ENCODE peak calls at places on chromosomes 12 and 14, in five cellular contexts. One of them, this sample, is unnamed.

GRCh38 chr14:89621009-89621421 is 204.0 kb upstream of the FOXN3 start:
- DNase-seq in HepG2: no peak
- DNase-seq in WTC11: no peak
- DNase-seq in HEK293T: no peak
- DNase-seq in K562: no peak
- DNase-seq in this sample: no peak

GRCh38 chr12:47095446-47096236 is 15.9 kb upstream of the AMIGO2 start:
- DNase-seq in HepG2: no peak
- DNase-seq in HEK293T: no peak
- DNase-seq in WTC11: no peak
- DNase-seq in K562: no peak
- DNase-seq in this sample: no peak

GRCh38 chr14:68884031-68885030 is 91.5 kb upstream of the ZFP36L1 start:
- DNase-seq in WTC11: no peak
- DNase-seq in K562: no peak
- DNase-seq in HEK293T: no peak
- DNase-seq in HepG2: peak
- DNase-seq in this sample: peak

GRCh38 chr14:90419200-90419599 is 22.4 kb downstream of the CALM1 start:
- DNase-seq in HEK293T: no peak
- DNase-seq in HepG2: no peak
- DNase-seq in K562: peak
- DNase-seq in WTC11: no peak
- DNase-seq in this sample: peak

GRCh38 chr12:114625294-114625851 is 58.6 kb downstream of the TBX3 start:
- DNase-seq in WTC11: peak
- DNase-seq in K562: peak
- DNase-seq in HepG2: peak
- DNase-seq in HEK293T: peak
- DNase-seq in this sample: peak

GRCh38 chr14:90405755-90406154 is 8.9 kb downstream of the CALM1 start:
- DNase-seq in K562: no peak
- DNase-seq in WTC11: no peak
- DNase-seq in HEK293T: no peak
- DNase-seq in HepG2: no peak
- DNase-seq in this sample: no peak

GRCh38 chr14:34911209-34912150 is 36.3 kb upstream of the BAZ1A start:
- DNase-seq in HepG2: no peak
- DNase-seq in K562: no peak
- DNase-seq in HEK293T: no peak
- DNase-seq in WTC11: no peak
- DNase-seq in this sample: no peak

GRCh38 chr12:110343921-110344555 is 59.5 kb downstream of the ANAPC7 start:
- DNase-seq in WTC11: no peak
- DNase-seq in HepG2: no peak
- DNase-seq in K562: no peak
- DNase-seq in HEK293T: no peak
- DNase-seq in this sample: no peak

GRCh38 chr14:97306785-97307246 is 509.6 kb downstream of the VRK1 start:
- DNase-seq in K562: no peak
- DNase-seq in WTC11: no peak
- DNase-seq in HepG2: no peak
- DNase-seq in HEK293T: no peak
- DNase-seq in this sample: no peak

GRCh38 chr14:64217318-64217717 is 76.9 kb downstream of the ESR2 start:
- DNase-seq in HEK293T: no peak
- DNase-seq in K562: no peak
- DNase-seq in HepG2: no peak
- DNase-seq in WTC11: no peak
- DNase-seq in this sample: no peak

GRCh38 chr14:88908216-88908615 is 83.8 kb downstream of the TTC8 start:
- DNase-seq in WTC11: no peak
- DNase-seq in K562: no peak
- DNase-seq in HepG2: no peak
- DNase-seq in HEK293T: no peak
- DNase-seq in this sample: no peak

GRCh38 chr14:72621387-72622065 is 272.4 kb downstream of the DPF3 start:
- DNase-seq in WTC11: no peak
- DNase-seq in HEK293T: no peak
- DNase-seq in K562: no peak
- DNase-seq in HepG2: no peak
- DNase-seq in this sample: no peak
- TF ChIP-seq SP1 in WTC11: no peak
- TF ChIP-seq SP1 in HEK293T: no peak
- TF ChIP-seq SP1 in K562: no peak
- TF ChIP-seq SP1 in HepG2: no peak
- TF ChIP-seq SP1 in this sample: no peak

DNA sequence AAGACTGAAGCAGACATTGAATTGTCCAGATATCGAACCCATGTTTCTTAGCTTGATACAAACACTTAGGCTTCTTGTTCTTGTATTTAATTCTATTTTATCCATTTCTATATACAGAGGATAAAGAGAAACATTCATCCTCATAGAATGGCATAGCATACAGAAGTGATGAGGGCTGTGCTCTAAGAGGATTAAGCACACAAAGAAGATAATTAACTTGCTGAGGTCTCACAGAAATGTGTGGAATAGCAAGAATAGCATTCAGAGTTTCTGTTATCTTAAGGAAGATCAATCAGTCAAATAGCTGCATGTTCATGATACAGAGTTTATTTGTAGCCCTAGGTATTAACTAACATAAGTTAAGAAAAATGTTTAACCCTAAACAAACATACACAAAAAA is 27.3 kb upstream of the STRAP start:
- DNase-seq in HEK293T: no peak
- DNase-seq in K562: no peak
- DNase-seq in HepG2: no peak
- DNase-seq in WTC11: no peak
- DNase-seq in this sample: no peak
- TF ChIP-seq SP1 in HEK293T: no peak
- TF ChIP-seq SP1 in K562: no peak
- TF ChIP-seq SP1 in HepG2: no peak
- TF ChIP-seq SP1 in WTC11: no peak
- TF ChIP-seq SP1 in this sample: no peak

GRCh38 chr12:31324116-31324844 is 1.7 kb downstream of the SINHCAF start:
- DNase-seq in HEK293T: peak
- DNase-seq in HepG2: peak
- DNase-seq in WTC11: peak
- DNase-seq in K562: peak
- DNase-seq in this sample: peak

GRCh38 chr12:31323466-31324115 is 2.4 kb downstream of the SINHCAF start:
- DNase-seq in WTC11: peak
- DNase-seq in HEK293T: no peak
- DNase-seq in HepG2: no peak
- DNase-seq in K562: peak
- DNase-seq in this sample: no peak

GRCh38 chr12:31325524-31325875 is 450 bp downstream of the SINHCAF start:
- DNase-seq in HEK293T: no peak
- DNase-seq in K562: no peak
- DNase-seq in HepG2: no peak
- DNase-seq in WTC11: no peak
- DNase-seq in this sample: no peak

GRCh38 chr12:31325877-31326631 is at the start of gene SINHCAF:
- DNase-seq in HepG2: peak
- DNase-seq in HEK293T: peak
- DNase-seq in K562: peak
- DNase-seq in WTC11: peak
- DNase-seq in this sample: peak

DNA sequence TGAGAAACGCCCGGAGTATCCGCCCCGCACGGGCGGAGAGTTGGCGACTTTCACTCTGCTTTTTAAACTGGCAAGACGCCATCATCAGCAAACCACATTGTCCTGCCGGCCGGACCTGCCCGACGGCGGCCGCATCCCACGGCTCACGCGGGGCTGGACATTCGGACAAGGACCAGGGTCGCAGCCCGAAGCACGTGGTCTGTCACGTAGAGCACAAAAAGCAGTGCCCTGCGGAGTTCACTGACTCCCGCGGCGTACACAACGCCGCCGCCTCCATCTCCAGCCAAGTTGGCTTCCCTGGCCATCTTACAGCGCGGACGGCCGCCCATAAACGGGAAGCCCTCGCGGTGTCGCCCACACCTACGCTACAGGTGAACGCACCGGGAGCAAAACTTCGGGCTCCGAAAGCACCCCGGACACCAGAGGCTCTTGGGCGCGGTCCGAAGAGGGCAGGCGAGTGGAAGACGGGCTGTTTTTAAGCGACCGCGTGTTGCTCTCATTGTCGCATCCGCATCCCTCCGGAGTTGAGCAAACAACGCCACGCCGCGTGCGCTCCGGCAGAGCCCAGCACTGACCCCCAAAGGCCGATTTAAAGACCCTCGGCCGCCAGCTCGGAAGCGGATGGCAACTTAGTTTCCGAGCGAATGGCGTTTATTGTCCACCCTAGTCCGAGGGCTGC is 966 bp downstream of the SINHCAF start:
- DNase-seq in WTC11: peak
- DNase-seq in HEK293T: peak
- DNase-seq in HepG2: no peak
- DNase-seq in K562: peak
- DNase-seq in this sample: no peak
- TF ChIP-seq SP1 in WTC11: no peak
- TF ChIP-seq SP1 in HEK293T: no peak
- TF ChIP-seq SP1 in HepG2: no peak
- TF ChIP-seq SP1 in K562: peak
- TF ChIP-seq SP1 in this sample: no peak

GRCh38 chr12:95672166-95672565 is 118.4 kb downstream of the NTN4 start:
- DNase-seq in WTC11: no peak
- DNase-seq in HepG2: no peak
- DNase-seq in HEK293T: no peak
- DNase-seq in K562: no peak
- DNase-seq in this sample: no peak

GRCh38 chr12:95671265-95671664 is 119.3 kb downstream of the NTN4 start:
- DNase-seq in WTC11: peak
- DNase-seq in HEK293T: no peak
- DNase-seq in K562: no peak
- DNase-seq in HepG2: no peak
- DNase-seq in this sample: no peak

GRCh38 chr12:95673576-95673975 is 117.0 kb downstream of the NTN4 start:
- DNase-seq in WTC11: no peak
- DNase-seq in HEK293T: no peak
- DNase-seq in HepG2: no peak
- DNase-seq in K562: no peak
- DNase-seq in this sample: no peak

GRCh38 chr12:95674088-95674595 is 116.4 kb downstream of the NTN4 start:
- DNase-seq in K562: no peak
- DNase-seq in HEK293T: no peak
- DNase-seq in WTC11: no peak
- DNase-seq in HepG2: no peak
- DNase-seq in this sample: no peak

GRCh38 chr12:95674631-95675030 is 115.9 kb downstream of the NTN4 start:
- DNase-seq in K562: no peak
- DNase-seq in HepG2: peak
- DNase-seq in HEK293T: peak
- DNase-seq in WTC11: no peak
- DNase-seq in this sample: no peak
- TF ChIP-seq SP1 in K562: no peak
- TF ChIP-seq SP1 in HepG2: no peak
- TF ChIP-seq SP1 in HEK293T: no peak
- TF ChIP-seq SP1 in WTC11: no peak
- TF ChIP-seq SP1 in this sample: no peak

DNA sequence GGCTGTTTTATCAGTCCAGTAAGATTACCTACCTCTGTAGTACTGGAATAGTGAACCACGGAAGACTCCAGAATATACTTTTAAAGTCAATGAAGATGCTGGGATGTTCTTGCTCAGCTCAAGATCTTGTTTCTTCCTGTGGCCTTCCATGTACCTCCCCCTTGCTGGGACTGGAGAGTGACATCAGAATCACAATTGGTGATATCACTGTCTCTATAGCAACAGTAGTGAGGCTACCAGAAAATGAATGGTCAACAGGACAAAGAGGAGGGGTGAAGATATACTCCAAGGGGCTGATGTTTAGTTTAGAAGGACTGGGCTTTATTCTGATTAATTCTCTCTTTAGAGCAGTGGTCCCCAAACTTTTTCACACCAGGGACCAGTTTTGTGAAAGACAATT is 3.8 kb downstream of the AKAP3 start:
- DNase-seq in WTC11: no peak
- DNase-seq in HepG2: no peak
- DNase-seq in K562: no peak
- DNase-seq in HEK293T: no peak
- DNase-seq in this sample: no peak
- TF ChIP-seq SP1 in WTC11: no peak
- TF ChIP-seq SP1 in HepG2: no peak
- TF ChIP-seq SP1 in K562: no peak
- TF ChIP-seq SP1 in HEK293T: no peak
- TF ChIP-seq SP1 in this sample: no peak

GRCh38 chr12:19095331-19095730 is 34.2 kb upstream of the PLEKHA5 start:
- DNase-seq in K562: no peak
- DNase-seq in WTC11: no peak
- DNase-seq in HepG2: no peak
- DNase-seq in HEK293T: no peak
- DNase-seq in this sample: no peak

GRCh38 chr12:19093218-19093617 is 36.3 kb upstream of the PLEKHA5 start:
- DNase-seq in HEK293T: no peak
- DNase-seq in WTC11: no peak
- DNase-seq in HepG2: no peak
- DNase-seq in K562: no peak
- DNase-seq in this sample: no peak

GRCh38 chr12:19095869-19096480 is 33.6 kb upstream of the PLEKHA5 start:
- DNase-seq in WTC11: no peak
- DNase-seq in HepG2: no peak
- DNase-seq in HEK293T: no peak
- DNase-seq in K562: no peak
- DNase-seq in this sample: no peak
- TF ChIP-seq SP1 in WTC11: no peak
- TF ChIP-seq SP1 in HepG2: no peak
- TF ChIP-seq SP1 in HEK293T: no peak
- TF ChIP-seq SP1 in K562: no peak
- TF ChIP-seq SP1 in this sample: no peak

GRCh38 chr12:82176016-82176415 is 182.2 kb downstream of the CCDC59 start:
- DNase-seq in HepG2: no peak
- DNase-seq in HEK293T: no peak
- DNase-seq in WTC11: no peak
- DNase-seq in K562: no peak
- DNase-seq in this sample: no peak
- TF ChIP-seq SP1 in HepG2: no peak
- TF ChIP-seq SP1 in HEK293T: no peak
- TF ChIP-seq SP1 in WTC11: no peak
- TF ChIP-seq SP1 in K562: no peak
- TF ChIP-seq SP1 in this sample: no peak

GRCh38 chr12:104974626-104975290 is 11.4 kb upstream of the NOPCHAP1 start:
- DNase-seq in HEK293T: no peak
- DNase-seq in HepG2: no peak
- DNase-seq in K562: no peak
- DNase-seq in WTC11: no peak
- DNase-seq in this sample: no peak
- TF ChIP-seq SP1 in HEK293T: no peak
- TF ChIP-seq SP1 in HepG2: no peak
- TF ChIP-seq SP1 in K562: no peak
- TF ChIP-seq SP1 in WTC11: no peak
- TF ChIP-seq SP1 in this sample: no peak

GRCh38 chr12:99983721-99984258 is 946 bp downstream of the ANKS1B start:
- DNase-seq in HEK293T: no peak
- DNase-seq in HepG2: no peak
- DNase-seq in WTC11: no peak
- DNase-seq in K562: no peak
- DNase-seq in this sample: no peak
- TF ChIP-seq SP1 in HEK293T: no peak
- TF ChIP-seq SP1 in HepG2: no peak
- TF ChIP-seq SP1 in WTC11: no peak
- TF ChIP-seq SP1 in K562: no peak
- TF ChIP-seq SP1 in this sample: no peak

This sample was measured in HCT116.